ENCODE peak calls at places on chromosomes 5 and 9, in ten cellular contexts. T, L, X, N, D, V, G, J, M and Y are unnamed samples.
A peak's percentile ranks its signal among the peaks of the same experiment; 100 is the strongest.

GRCh38 chr5:19928556-19929421 is 59.2 kb downstream of the CDH18 start:
- DNase-seq in T (peak; percentile 61), L (peak; percentile 50), X (no peak), N (peak; percentile 92), D (peak; percentile 36), V (peak; percentile 65), G (peak; percentile 25), J (no peak), M (peak; percentile 40), Y (peak; percentile 87)

GRCh38 chr5:68770566-68770965 is 323.2 kb upstream of the SLC30A5 start:
- DNase-seq in T (no peak), L (no peak), X (no peak), N (no peak), D (no peak), V (no peak), G (no peak), J (no peak), M (no peak), Y (no peak)

GRCh38 chr5:146238973-146239372 is 35.6 kb downstream of the RBM27 start:
- DNase-seq in T (no peak), L (no peak), X (no peak), N (no peak), D (no peak), V (no peak), G (no peak), J (no peak), M (no peak), Y (no peak)

GRCh38 chr9:108983885-108984284 is 29.4 kb downstream of the CTNNAL1 start:
- DNase-seq in T (no peak), L (no peak), X (no peak), N (no peak), D (no peak), V (no peak), G (no peak), J (no peak), M (no peak), Y (no peak)

GRCh38 chr5:117255211-117256032 is 680.8 kb upstream of the SEMA6A start:
- DNase-seq in T (no peak), L (no peak), X (no peak), N (no peak), D (no peak), V (no peak), G (no peak), J (no peak), M (no peak), Y (no peak)

GRCh38 chr9:135186248-135187164 is 99.0 kb downstream of the OLFM1 start:
- DNase-seq in T (no peak), L (no peak), X (no peak), N (no peak), D (no peak), V (no peak), G (no peak), J (no peak), M (no peak), Y (no peak)

GRCh38 chr5:76838481-76839261 is 11.1 kb upstream of the S100Z start:
- DNase-seq in T (peak; percentile 48), L (peak; percentile 59), X (no peak), N (peak; percentile 76), D (no peak), V (no peak), G (no peak), J (no peak), M (no peak), Y (peak; percentile 77)

GRCh38 chr9:128550770-128551651 is 1.4 kb upstream of the SPTAN1 start:
- DNase-seq in T (no peak), L (no peak), X (peak; percentile 62), N (peak; percentile 24), D (no peak), V (no peak), G (no peak), J (peak; percentile 45), M (no peak), Y (peak; percentile 43)

GRCh38 chr9:95512751-95513120 is 4.0 kb downstream of the PTCH1 start:
- DNase-seq in T (no peak), L (no peak), X (no peak), N (no peak), D (no peak), V (no peak), G (peak; percentile 81), J (no peak), M (no peak), Y (no peak)

GRCh38 chr9:137406876-137407589 is 15.9 kb downstream of the EXD3 start:
- DNase-seq in T (no peak), L (peak; percentile 31), X (peak; percentile 63), N (peak; percentile 44), D (peak; percentile 32), V (no peak), G (peak; percentile 87), J (peak; percentile 89), M (no peak), Y (peak; percentile 57)

GRCh38 chr9:129176786-129177442 is 1.1 kb downstream of the IER5L start:
- DNase-seq in T (no peak), L (no peak), X (peak; percentile 66), N (peak; percentile 49), D (peak; percentile 11), V (no peak), G (peak; percentile 49), J (peak; percentile 43), M (no peak), Y (peak; percentile 27)

GRCh38 chr5:65172486-65173129 is 309.1 kb downstream of the ADAMTS6 start:
- DNase-seq in T (no peak), L (peak; percentile 59), X (no peak), N (peak; percentile 87), D (no peak), V (no peak), G (peak; percentile 2), J (no peak), M (no peak), Y (peak; percentile 70)

GRCh38 chr5:55232985-55233928 is at the start of gene CCNO:
- DNase-seq in T (peak; percentile 78), L (peak; percentile 73), X (peak; percentile 72), N (peak; percentile 66), D (peak; percentile 88), V (no peak), G (peak; percentile 83), J (peak; percentile 85), M (peak; percentile 16), Y (peak; percentile 89)

GRCh38 chr9:89891221-89892052 is 286.6 kb downstream of the GADD45G start:
- DNase-seq in T (no peak), L (no peak), X (peak; percentile 85), N (no peak), D (no peak), V (peak; percentile 49), G (no peak), J (no peak), M (no peak), Y (no peak)

GRCh38 chr9:94948567-94949235 is 222.2 kb downstream of the AOPEP start:
- DNase-seq in T (no peak), L (no peak), X (no peak), N (peak; percentile 40), D (no peak), V (no peak), G (no peak), J (no peak), M (no peak), Y (no peak)

GRCh38 chr5:132363431-132364112 is 5.9 kb upstream of the SLC22A5 start:
- DNase-seq in T (peak; percentile 51), L (peak; percentile 89), X (no peak), N (peak; percentile 93), D (no peak), V (peak; percentile 81), G (no peak), J (no peak), M (no peak), Y (peak; percentile 93)

GRCh38 chr9:130845901-130846381 is 10.9 kb downstream of the ABL1 start:
- DNase-seq in T (no peak), L (peak; percentile 74), X (no peak), N (peak; percentile 93), D (no peak), V (peak; percentile 56), G (no peak), J (no peak), M (no peak), Y (peak; percentile 86)

GRCh38 chr5:141094481-141095262 is at the start of gene PCDHB2:
- DNase-seq in T (no peak), L (no peak), X (no peak), N (peak; percentile 14), D (peak; percentile 96), V (peak; percentile 29), G (peak; percentile 61), J (peak; percentile 80), M (peak; percentile 12), Y (peak; percentile 51)

GRCh38 chr5:1967716-1968115 is 85.0 kb upstream of the IRX4 start:
- DNase-seq in T (no peak), L (no peak), X (no peak), N (no peak), D (no peak), V (no peak), G (no peak), J (no peak), M (no peak), Y (no peak)

GRCh38 chr9:8946461-8946860 is 1146.9 kb upstream of the DMAC1 start:
- DNase-seq in T (no peak), L (no peak), X (no peak), N (no peak), D (no peak), V (no peak), G (no peak), J (no peak), M (no peak), Y (no peak)

GRCh38 chr9:118091676-118092490 is 387.7 kb downstream of the TLR4 start:
- DNase-seq in T (no peak), L (no peak), X (no peak), N (no peak), D (no peak), V (no peak), G (no peak), J (no peak), M (no peak), Y (no peak)

GRCh38 chr5:36150676-36151433 is 832 bp downstream of the LMBRD2 start:
- DNase-seq in T (peak; percentile 67), L (peak; percentile 35), X (no peak), N (peak; percentile 48), D (peak; percentile 93), V (peak; percentile 16), G (peak; percentile 92), J (peak; percentile 39), M (no peak), Y (peak; percentile 62)

GRCh38 chr5:31364881-31365636 is 166.8 kb downstream of the DROSHA start:
- DNase-seq in T (no peak), L (peak; percentile 55), X (no peak), N (peak; percentile 90), D (no peak), V (peak; percentile 30), G (no peak), J (no peak), M (peak; percentile 47), Y (peak; percentile 84)

GRCh38 chr5:13704401-13704800 is 240.1 kb downstream of the DNAH5 start:
- DNase-seq in T (no peak), L (no peak), X (no peak), N (no peak), D (no peak), V (no peak), G (no peak), J (no peak), M (no peak), Y (no peak)

GRCh38 chr9:132018957-132019405 is 60.7 kb downstream of the MED27 start:
- DNase-seq in T (no peak), L (no peak), X (no peak), N (peak; percentile 24), D (no peak), V (no peak), G (no peak), J (no peak), M (no peak), Y (no peak)

GRCh38 chr5:172104801-172105701 is 83.0 kb downstream of the STK10 start:
- DNase-seq in T (no peak), L (no peak), X (no peak), N (no peak), D (no peak), V (no peak), G (no peak), J (no peak), M (no peak), Y (no peak)

GRCh38 chr9:131744715-131745201 is 4.9 kb upstream of the RAPGEF1 start:
- DNase-seq in T (no peak), L (no peak), X (no peak), N (no peak), D (no peak), V (no peak), G (no peak), J (no peak), M (no peak), Y (no peak)

GRCh38 chr5:51382759-51383493 is at the start of gene ISL1:
- DNase-seq in T (peak; percentile 74), L (peak; percentile 97), X (no peak), N (peak; percentile 55), D (peak; percentile 93), V (no peak), G (no peak), J (peak; percentile 83), M (peak; percentile 4), Y (peak; percentile 71)